ENCODE peak calls at places on chromosome 9, in seven cellular contexts. D, M, F, C, Z, R and K are unnamed samples.
A peak's percentile ranks its signal among the peaks of the same experiment; 100 is the strongest.

GRCh38 chr9:90870646-90871326 is 69.2 kb downstream of the SYK start:
- DNase-seq in D (peak; percentile 51), M (peak; percentile 56), F (no peak), C (no peak), Z (peak; percentile 32), R (peak; percentile 35), K (peak; percentile 62)

GRCh38 chr9:136043386-136044054 is 51.6 kb downstream of the NACC2 start:
- DNase-seq in D (no peak), M (no peak), F (no peak), C (peak; percentile 10), Z (no peak), R (no peak), K (no peak)

GRCh38 chr9:2884308-2884707 is 40.4 kb upstream of the PUM3 start:
- DNase-seq in D (no peak), M (no peak), F (no peak), C (no peak), Z (no peak), R (no peak), K (no peak)

GRCh38 chr9:32378496-32378895 is 5.9 kb upstream of the ACO1 start:
- DNase-seq in D (peak; percentile 67), M (peak; percentile 82), F (no peak), C (no peak), Z (peak; percentile 59), R (peak; percentile 77), K (peak; percentile 79)

GRCh38 chr9:133701981-133702797 is 36.0 kb downstream of the SARDH start:
- DNase-seq in D (no peak), M (no peak), F (peak; percentile 75), C (no peak), Z (no peak), R (no peak), K (no peak)

GRCh38 chr9:68726489-68726888 is 21.4 kb downstream of the PIP5K1B start:
- DNase-seq in D (no peak), M (no peak), F (no peak), C (no peak), Z (no peak), R (no peak), K (no peak)

GRCh38 chr9:120891255-120891954 is 14.4 kb upstream of the PHF19 start:
- DNase-seq in D (no peak), M (peak; percentile 26), F (no peak), C (no peak), Z (no peak), R (no peak), K (no peak)

GRCh38 chr9:110029422-110029814 is 178.5 kb downstream of the C9orf152 start:
- DNase-seq in D (peak; percentile 15), M (peak; percentile 95), F (no peak), C (peak; percentile 45), Z (peak; percentile 91), R (peak; percentile 96), K (no peak)

GRCh38 chr9:110892689-110893088 is 145.6 kb downstream of the LPAR1 start:
- DNase-seq in D (no peak), M (no peak), F (no peak), C (no peak), Z (no peak), R (no peak), K (no peak)

GRCh38 chr9:96201140-96201539 is 100.8 kb downstream of the HSD17B3 start:
- DNase-seq in D (no peak), M (no peak), F (no peak), C (no peak), Z (no peak), R (no peak), K (no peak)

GRCh38 chr9:127187231-127187956 is 65.0 kb upstream of the ANGPTL2 start:
- DNase-seq in D (no peak), M (peak; percentile 99), F (peak; percentile 82), C (peak; percentile 91), Z (peak; percentile 97), R (peak; percentile 99), K (no peak)

GRCh38 chr9:75866273-75866871 is 24.1 kb upstream of the PCSK5 start:
- DNase-seq in D (peak; percentile 67), M (peak; percentile 56), F (peak; percentile 39), C (peak; percentile 63), Z (peak; percentile 60), R (peak; percentile 46), K (peak; percentile 51)

GRCh38 chr9:98482248-98482647 is 226.5 kb downstream of the GABBR2 start:
- DNase-seq in D (no peak), M (no peak), F (no peak), C (no peak), Z (peak; percentile 15), R (peak; percentile 85), K (no peak)

GRCh38 chr9:72828281-72828731 is 124.5 kb downstream of the ALDH1A1 start:
- DNase-seq in D (no peak), M (peak; percentile 36), F (no peak), C (no peak), Z (no peak), R (no peak), K (no peak)

GRCh38 chr9:99822596-99823391 is 1.1 kb downstream of the NR4A3 start:
- DNase-seq in D (peak; percentile 63), M (peak; percentile 39), F (peak; percentile 52), C (peak; percentile 34), Z (peak; percentile 53), R (peak; percentile 52), K (peak; percentile 49)

GRCh38 chr9:37410969-37411785 is 11.3 kb upstream of the GRHPR start:
- DNase-seq in D (no peak), M (no peak), F (no peak), C (no peak), Z (no peak), R (no peak), K (peak; percentile 95)

GRCh38 chr9:111094433-111095421 is 56.5 kb upstream of the LPAR1 start:
- DNase-seq in D (no peak), M (peak; percentile 88), F (no peak), C (peak; percentile 72), Z (peak; percentile 72), R (peak; percentile 76), K (peak; percentile 56)

GRCh38 chr9:23821400-23822181 is 4.4 kb downstream of the ELAVL2 start:
- DNase-seq in D (peak; percentile 84), M (no peak), F (peak; percentile 38), C (no peak), Z (no peak), R (no peak), K (no peak)

GRCh38 chr9:119967867-119968535 is 598.8 kb upstream of the BRINP1 start:
- DNase-seq in D (no peak), M (no peak), F (no peak), C (no peak), Z (no peak), R (no peak), K (no peak)

GRCh38 chr9:5566054-5566618 is 55.8 kb downstream of the PDCD1LG2 start:
- DNase-seq in D (no peak), M (no peak), F (no peak), C (no peak), Z (no peak), R (no peak), K (peak; percentile 83)

GRCh38 chr9:16364347-16364746 is 506.1 kb downstream of the BNC2 start:
- DNase-seq in D (no peak), M (no peak), F (no peak), C (peak; percentile 31), Z (no peak), R (no peak), K (no peak)

GRCh38 chr9:109542922-109543321 is 44.8 kb upstream of the PTPN3 start:
- DNase-seq in D (no peak), M (peak; percentile 13), F (no peak), C (no peak), Z (no peak), R (peak; percentile 16), K (no peak)

GRCh38 chr9:91334053-91334452 is 27.7 kb downstream of the AUH start:
- DNase-seq in D (no peak), M (peak; percentile 32), F (no peak), C (no peak), Z (peak; percentile 82), R (peak; percentile 11), K (no peak)

GRCh38 chr9:124724415-124725067 is 46.6 kb downstream of the NR6A1 start:
- DNase-seq in D (no peak), M (no peak), F (no peak), C (no peak), Z (no peak), R (no peak), K (no peak)

GRCh38 chr9:81430727-81431126 is 258.6 kb downstream of the TLE1 start:
- DNase-seq in D (no peak), M (peak; percentile 25), F (no peak), C (no peak), Z (no peak), R (peak; percentile 6), K (no peak)

GRCh38 chr9:8751531-8751930 is 952.0 kb upstream of the DMAC1 start:
- DNase-seq in D (no peak), M (peak; percentile 17), F (no peak), C (no peak), Z (no peak), R (no peak), K (no peak)

GRCh38 chr9:99211746-99212145 is 10.0 kb downstream of the ALG2 start:
- DNase-seq in D (no peak), M (no peak), F (no peak), C (no peak), Z (no peak), R (no peak), K (peak; percentile 29)

DNA sequence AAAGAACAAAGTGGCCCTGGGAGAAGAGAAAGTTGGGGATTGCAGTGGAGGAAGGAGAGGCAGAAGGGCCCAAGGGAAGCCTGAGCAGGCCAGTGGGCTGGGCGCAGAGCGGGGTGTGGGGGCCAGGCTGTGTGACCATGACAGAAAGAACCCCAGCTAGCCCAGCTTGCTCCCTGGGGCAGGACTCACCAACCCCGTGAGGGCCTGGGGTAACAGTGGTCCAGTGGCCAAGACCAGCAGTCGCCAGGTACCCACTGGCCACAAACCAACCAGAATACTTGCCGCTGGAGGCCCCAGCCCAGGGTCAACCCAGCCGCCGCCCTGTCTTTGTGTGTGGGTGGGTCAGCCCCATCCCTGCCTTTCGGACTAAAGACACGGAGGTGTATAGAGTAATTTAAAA is 146.5 kb downstream of the CACNA1B start:
- DNase-seq in D (no peak), M (no peak), F (no peak), C (no peak), Z (no peak), R (no peak), K (no peak)
- H3K4me3 ChIP-seq in D (no peak overlapping the region), M (no peak overlapping the region), F (no peak overlapping the region), C (no peak overlapping the region), Z (no peak overlapping the region), R (no peak overlapping the region), K (no peak overlapping the region)

GRCh38 chr9:130626249-130626982 is 38.0 kb upstream of the PRDM12 start:
- DNase-seq in D (peak; percentile 29), M (no peak), F (no peak), C (no peak), Z (no peak), R (no peak), K (no peak)
- TF ChIP-seq CTCF in D (no peak), M (no peak), F (no peak), C (no peak), Z (peak; percentile 26), R (no peak), K (no peak)

DNA sequence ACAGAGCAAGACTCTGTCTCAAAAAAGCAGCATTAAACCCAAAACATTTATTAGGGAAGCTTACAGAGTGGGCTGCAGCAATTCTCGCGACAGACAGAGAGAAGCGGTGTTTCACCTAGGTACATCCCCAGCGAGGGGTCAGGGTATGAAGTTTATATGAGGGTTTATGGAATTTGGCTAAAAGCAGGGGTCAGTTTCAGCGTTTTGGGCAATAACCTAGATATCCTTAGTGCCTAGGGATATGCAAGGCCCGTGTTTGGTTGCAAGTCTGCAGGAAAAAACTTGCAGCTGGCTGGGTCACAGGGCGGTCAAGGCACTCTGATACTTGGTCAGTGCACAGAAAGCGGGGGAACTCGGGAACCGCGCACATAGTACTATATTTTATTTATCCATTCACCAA is 649 bp upstream of the GLE1 start:
- DNase-seq in D (peak; percentile 17), M (peak; percentile 25), F (peak; percentile 47), C (no peak), Z (peak; percentile 13), R (peak; percentile 15), K (peak; percentile 38)
- H3K4me3 ChIP-seq in D (peak overlapping the region; percentile 80), M (peak overlapping the region; percentile 94), F (peak overlapping the region; percentile 95), C (peak overlapping the region; percentile 88), Z (peak overlapping the region; percentile 98), R (peak overlapping the region; percentile 99), K (peak overlapping the region; percentile 81)

GRCh38 chr9:108535526-108535925 is 320.3 kb downstream of the ACTL7B start:
- DNase-seq in D (no peak), M (peak; percentile 50), F (no peak), C (no peak), Z (no peak), R (no peak), K (peak; percentile 41)
- TF ChIP-seq CTCF in D (peak; percentile 38), M (peak; percentile 52), F (no peak), C (peak; percentile 40), Z (peak; percentile 69), R (peak; percentile 32), K (peak; percentile 48)